ENCODE peak calls at places on chromosome 7, in five cellular contexts. P, R, B, W and V are unnamed samples. For H3K9me3, the result is how much of the 10 kb centered on the place peaks cover.

GRCh38 chr7:74412061-74412460 is 41.6 kb upstream of the GTF2IRD1 start:
- DNase-seq in P (no peak), W (no peak), R (no peak), B (no peak), V (no peak)

GRCh38 chr7:22672892-22673637 is 53.9 kb upstream of the IL6 start:
- DNase-seq in W (no peak), B (no peak), P (no peak), R (no peak), V (no peak)

GRCh38 chr7:130301606-130302005 is 8.6 kb downstream of the CPA4 start:
- DNase-seq in R (no peak), B (no peak), P (no peak), W (no peak), V (no peak)

GRCh38 chr7:84362360-84362759 is 167.8 kb upstream of the SEMA3A start:
- DNase-seq in R (no peak), W (no peak), B (no peak), P (no peak), V (no peak)

GRCh38 chr7:99772565-99772964 is 11.4 kb downstream of the CYP3A4 start:
- DNase-seq in W (no peak), P (no peak), R (no peak), B (no peak), V (no peak)

GRCh38 chr7:43612128-43612527 is 29.2 kb downstream of the STK17A start:
- DNase-seq in W (no peak), R (no peak), B (no peak), P (no peak), V (no peak)

GRCh38 chr7:1248077-1248458 is 15.4 kb downstream of the UNCX start:
- DNase-seq in P (peak), W (no peak), B (no peak), R (no peak), V (peak)

GRCh38 chr7:47902013-47902412 is 46.3 kb downstream of the PKD1L1 start:
- DNase-seq in W (no peak), R (no peak), P (no peak), B (no peak), V (no peak)

GRCh38 chr7:34756025-34756437 is 98.0 kb downstream of the NPSR1 start:
- DNase-seq in B (no peak), W (no peak), P (no peak), R (no peak), V (no peak)

GRCh38 chr7:150432915-150433892 is 17.2 kb upstream of the GIMAP8 start:
- DNase-seq in W (no peak), R (no peak), P (no peak), B (no peak), V (peak)

GRCh38 chr7:41779918-41780317 is 77.0 kb upstream of the INHBA start:
- DNase-seq in B (no peak), R (no peak), W (no peak), P (no peak), V (no peak)

GRCh38 chr7:130733866-130734524 is at the start of gene KLF14:
- DNase-seq in R (no peak), P (peak), B (no peak), W (peak), V (no peak)

GRCh38 chr7:36346260-36346831 is 43.3 kb upstream of the ANLN start:
- DNase-seq in W (no peak), R (no peak), B (no peak), P (no peak), V (no peak)

GRCh38 chr7:57202274-57202673 is 70.0 kb upstream of the ZNF479 start:
- DNase-seq in R (peak), P (no peak), B (no peak), W (no peak), V (no peak)

GRCh38 chr7:14184292-14184864 is 194.9 kb upstream of the ETV1 start:
- DNase-seq in B (no peak), R (no peak), W (no peak), P (peak), V (no peak)

GRCh38 chr7:67618569-67619543 is 622.2 kb downstream of the TYW1 start:
- DNase-seq in W (no peak), R (no peak), B (peak), P (peak), V (no peak)

GRCh38 chr7:369981-370621 is 80.1 kb downstream of the FOXL3 start:
- DNase-seq in R (no peak), P (no peak), W (no peak), B (no peak), V (no peak)

GRCh38 chr7:19464751-19465150 is 244.1 kb downstream of the POLR1F start:
- DNase-seq in W (no peak), B (no peak), P (no peak), R (no peak), V (no peak)

GRCh38 chr7:24576171-24577052 is 3.2 kb downstream of the PALS2 start:
- DNase-seq in P (peak), R (no peak), W (peak), B (no peak), V (peak)

GRCh38 chr7:132251327-132251659 is 325.0 kb downstream of the PLXNA4 start:
- DNase-seq in W (no peak), B (peak), R (no peak), P (peak), V (no peak)

GRCh38 chr7:96901822-96902412 is 103.4 kb upstream of the DLX6 start:
- DNase-seq in P (no peak), B (no peak), R (no peak), W (no peak), V (no peak)

GRCh38 chr7:151710646-151711434 is 166.1 kb downstream of the PRKAG2 start:
- DNase-seq in R (no peak), B (no peak), P (no peak), W (no peak), V (no peak)

GRCh38 chr7:134448359-134449229 is 10.3 kb downstream of the AKR1B1 start:
- DNase-seq in B (no peak), W (no peak), R (no peak), P (no peak), V (no peak)

GRCh38 chr7:54429106-54429505 is 113.1 kb upstream of the VSTM2A start:
- DNase-seq in R (no peak), P (no peak), W (no peak), B (no peak), V (no peak)

GRCh38 chr7:2990949-2991470 is 52.7 kb downstream of the CARD11 start:
- DNase-seq in B (no peak), R (no peak), P (no peak), W (no peak), V (no peak)

GRCh38 chr7:148620749-148621372 is 30.3 kb downstream of the C7orf33 start:
- DNase-seq in P (no peak), B (no peak), W (no peak), R (no peak), V (no peak)

GRCh38 chr7:117772416-117772815 is 100.8 kb downstream of the CTTNBP2 start:
- DNase-seq in B (no peak), P (no peak), W (no peak), R (no peak), V (no peak)

GRCh38 chr7:157602581-157602980 is 265.8 kb downstream of the DNAJB6 start:
- DNase-seq in P (no peak), B (no peak), W (no peak), R (no peak), V (no peak)
- H3K9me3 ChIP-seq in P (under half), B (under half), W (under half), R (under half), V (under half)

GRCh38 chr7:64183126-64183742 is 23.8 kb upstream of the ZNF735 start:
- DNase-seq in B (peak), P (no peak), W (peak), R (no peak), V (no peak)
- H3K9me3 ChIP-seq in B (under half), P (under half), W (under half), R (under half), V (under half)

GRCh38 chr7:159177270-159178036 is 32.8 kb upstream of the VIPR2 start:
- DNase-seq in R (no peak), B (no peak), W (no peak), P (no peak), V (no peak)

GRCh38 chr7:159172314-159172892 is 27.7 kb upstream of the VIPR2 start:
- DNase-seq in B (no peak), P (no peak), W (no peak), R (no peak), V (no peak)

GRCh38 chr7:159175792-159176191 is 31.1 kb upstream of the VIPR2 start:
- DNase-seq in R (no peak), P (no peak), W (no peak), B (no peak), V (no peak)
- H3K9me3 ChIP-seq in R (under half), P (under half), W (under half), B (under half), V (half or more)

GRCh38 chr7:145909956-145910611 is 206.5 kb upstream of the CNTNAP2 start:
- DNase-seq in R (no peak), W (no peak), P (no peak), B (no peak), V (no peak)

GRCh38 chr7:145916776-145917175 is 199.8 kb upstream of the CNTNAP2 start:
- DNase-seq in B (no peak), W (no peak), R (no peak), P (peak), V (no peak)

GRCh38 chr7:145919712-145920111 is 196.9 kb upstream of the CNTNAP2 start:
- DNase-seq in P (no peak), W (no peak), B (no peak), R (no peak), V (no peak)

DNA sequence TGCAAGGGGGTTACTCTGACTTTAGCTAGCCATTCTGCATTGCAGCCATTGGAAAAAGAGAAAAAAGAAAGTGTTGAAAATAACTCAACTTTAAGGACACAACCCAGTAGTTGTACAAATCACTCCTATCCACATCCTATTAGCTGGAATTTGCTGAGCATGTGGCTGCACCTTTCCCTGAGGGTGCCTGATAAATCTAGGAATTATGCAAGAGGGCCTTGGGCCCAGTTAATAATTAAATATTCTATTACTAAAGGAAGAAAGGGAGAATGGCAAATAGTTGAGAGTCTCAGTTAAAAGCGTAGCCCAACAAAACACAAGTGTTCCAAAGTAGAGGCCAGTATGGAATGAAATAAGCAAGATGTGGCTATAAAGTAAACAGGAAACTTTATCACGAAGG is 200.9 kb upstream of the CNTNAP2 start:
- DNase-seq in W (no peak), P (no peak), B (no peak), R (no peak), V (no peak)
- H3K9me3 ChIP-seq in W (under half), P (under half), B (under half), R (under half), V (under half)

GRCh38 chr7:121043314-121044234 is 55.1 kb downstream of the CPED1 start:
- DNase-seq in P (no peak), W (no peak), B (no peak), R (no peak), V (no peak)

GRCh38 chr7:121046009-121046408 is 57.5 kb downstream of the CPED1 start:
- DNase-seq in W (no peak), B (no peak), R (no peak), P (no peak), V (no peak)

GRCh38 chr7:121046893-121047468 is 58.5 kb downstream of the CPED1 start:
- DNase-seq in B (no peak), W (no peak), P (no peak), R (no peak), V (no peak)

GRCh38 chr7:121042899-121043298 is 54.4 kb downstream of the CPED1 start:
- DNase-seq in P (no peak), W (no peak), B (no peak), R (no peak), V (no peak)

DNA sequence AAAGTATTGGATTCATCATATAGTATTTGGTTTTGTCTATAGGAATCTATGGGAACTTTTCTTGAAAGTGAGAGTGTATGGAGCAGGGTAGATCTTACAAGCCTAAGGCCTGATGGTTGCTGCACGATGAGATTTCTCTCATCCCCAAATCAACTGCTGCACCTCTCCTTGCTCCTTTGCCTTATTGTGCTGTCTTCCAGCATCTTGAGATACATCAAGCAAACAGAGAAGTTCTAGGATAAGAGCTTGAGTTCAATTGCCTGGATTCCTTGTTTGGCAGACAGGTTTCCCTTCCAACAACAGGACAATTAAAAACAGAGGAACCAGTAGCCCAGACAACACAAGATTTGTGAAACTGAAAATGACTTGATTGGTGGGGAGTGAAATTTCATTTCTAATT is 56.6 kb downstream of the CPED1 start:
- DNase-seq in P (no peak), B (no peak), W (no peak), R (no peak), V (no peak)
- H3K9me3 ChIP-seq in P (under half), B (under half), W (under half), R (under half), V (under half)

DNA sequence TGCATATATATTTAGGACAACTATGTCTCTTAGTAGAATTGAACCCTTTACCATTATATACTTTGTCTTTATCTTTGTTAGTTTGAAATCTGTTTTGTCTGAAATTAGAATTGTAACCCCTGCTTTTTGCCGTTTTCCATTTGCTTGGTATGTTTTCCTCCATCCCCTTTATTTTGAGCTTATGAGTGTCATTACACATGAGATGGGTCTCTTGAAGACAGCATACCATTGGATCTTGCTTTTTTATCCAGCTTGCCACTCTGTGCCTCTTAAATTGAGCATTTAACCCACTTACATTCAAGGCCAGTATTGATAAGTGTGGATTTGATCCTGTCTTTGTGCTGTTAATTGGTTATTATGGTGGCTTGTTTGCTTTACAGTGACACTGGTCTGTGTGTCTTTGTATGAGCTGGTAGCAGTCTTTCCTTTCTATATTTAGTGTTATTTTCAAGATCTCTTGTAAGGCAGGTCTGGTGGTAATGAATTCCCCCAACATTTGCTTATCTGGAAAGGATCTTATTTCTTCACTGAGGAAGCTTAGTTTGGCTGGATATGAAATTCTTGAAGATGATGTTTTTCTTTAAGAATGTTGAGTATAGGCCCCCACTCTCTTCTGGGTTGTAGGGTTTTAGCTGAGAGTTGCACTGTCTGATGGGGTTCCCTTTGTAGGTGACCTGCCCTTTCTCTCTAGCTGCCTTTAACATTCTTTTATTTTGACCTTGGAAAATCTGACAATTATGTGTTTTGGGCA is 149.5 kb downstream of the AHR start:
- DNase-seq in W (no peak), P (no peak), B (no peak), R (no peak), V (no peak)
- H3K9me3 ChIP-seq in W (under half), P (under half), B (under half), R (under half), V (under half)

DNA sequence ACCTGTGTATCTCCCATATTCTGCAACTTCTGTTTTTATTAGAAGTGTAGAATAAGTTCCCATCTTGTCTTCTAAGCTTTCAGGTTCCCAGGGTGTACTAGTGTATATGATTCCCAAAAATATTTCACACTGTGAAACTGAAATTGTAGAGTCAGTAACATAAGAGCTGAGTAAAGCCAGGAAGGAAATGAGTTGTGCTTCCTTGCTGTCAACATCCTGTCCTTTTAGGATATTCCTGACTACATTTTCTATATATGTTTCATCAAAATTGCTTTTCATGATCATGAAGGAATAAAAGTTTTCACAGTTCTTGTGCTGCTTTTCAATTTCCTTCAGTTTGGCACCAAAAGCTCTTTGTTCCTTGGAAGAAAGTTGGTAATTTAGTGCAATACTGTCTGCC is 15.2 kb downstream of the SAMD9L start:
- DNase-seq in W (no peak), R (no peak), P (no peak), B (no peak), V (no peak)
- H3K9me3 ChIP-seq in W (under half), R (under half), P (under half), B (half or more), V (under half)

GRCh38 chr7:154872811-154873570 is 129.9 kb downstream of the PAXIP1 start:
- DNase-seq in R (no peak), W (no peak), P (no peak), B (no peak), V (no peak)
- H3K9me3 ChIP-seq in R (under half), W (under half), P (under half), B (under half), V (under half)